ENCODE peak calls at places on chromosomes 13 and 19, in seven cellular contexts. L, U, T, N, S, J and C are unnamed samples.

GRCh38 chr13:20824762-20825161 is 51.0 kb upstream of the EEF1AKMT1 start:
- DNase-seq in T (no peak), L (no peak), U (no peak), S (no peak), N (peak; percentile 21), J (no peak), C (no peak)

GRCh38 chr19:1489463-1489971 is 633 bp downstream of the PCSK4 start:
- DNase-seq in L (no peak), S (no peak), J (no peak), U (peak; percentile 21), N (no peak), T (no peak), C (no peak)

GRCh38 chr19:32104465-32105235 is 240.8 kb upstream of the ZNF507 start:
- DNase-seq in T (no peak), S (no peak), J (no peak), N (no peak), L (no peak), U (no peak), C (no peak)

GRCh38 chr19:15184776-15185175 is 16.0 kb downstream of the NOTCH3 start:
- DNase-seq in L (no peak), S (no peak), J (no peak), T (no peak), U (no peak), N (no peak), C (no peak)

GRCh38 chr13:51324714-51325440 is 14.6 kb upstream of the SERPINE3 start:
- DNase-seq in T (no peak), U (no peak), N (no peak), L (no peak), J (no peak), S (no peak), C (peak; percentile 39)

GRCh38 chr13:113448885-113449692 is 4.2 kb downstream of the ADPRHL1 start:
- DNase-seq in J (peak; percentile 79), U (peak; percentile 89), T (peak; percentile 85), S (no peak), N (peak; percentile 93), L (no peak), C (no peak)

GRCh38 chr19:58033741-58034475 is at the start of gene ZSCAN1:
- DNase-seq in U (peak; percentile 90), T (peak; percentile 78), N (peak; percentile 63), S (peak; percentile 20), L (peak; percentile 93), J (peak; percentile 14), C (no peak)

GRCh38 chr13:54373211-54373610 is 1344.6 kb downstream of the OLFM4 start:
- DNase-seq in N (no peak), T (no peak), S (no peak), L (no peak), J (no peak), U (no peak), C (no peak)

GRCh38 chr19:17086129-17086528 is 10.6 kb downstream of the MYO9B start:
- DNase-seq in J (no peak), S (no peak), U (no peak), T (no peak), N (no peak), L (no peak), C (no peak)

GRCh38 chr13:77859450-77859849 is 59.2 kb downstream of the EDNRB start:
- DNase-seq in L (no peak), T (no peak), S (peak; percentile 93), J (peak; percentile 67), U (peak; percentile 11), N (peak; percentile 96), C (no peak)

GRCh38 chr13:102323505-102323904 is 78.3 kb downstream of the FGF14 start:
- DNase-seq in J (no peak), U (no peak), L (no peak), S (no peak), N (no peak), T (no peak), C (no peak)

GRCh38 chr19:50933640-50934039 is 19.2 kb downstream of the KLK5 start:
- DNase-seq in N (peak; percentile 54), S (no peak), L (no peak), U (no peak), J (peak; percentile 43), T (no peak), C (no peak)

GRCh38 chr19:50931023-50931422 is 19.8 kb upstream of the KLK4 start:
- DNase-seq in J (no peak), S (no peak), L (no peak), N (no peak), U (no peak), T (no peak), C (no peak)

GRCh38 chr19:50932018-50932689 is 20.7 kb downstream of the KLK5 start:
- DNase-seq in J (no peak), S (no peak), T (no peak), L (no peak), U (no peak), N (no peak), C (no peak)

GRCh38 chr19:50928841-50929240 is 17.6 kb upstream of the KLK4 start:
- DNase-seq in J (no peak), S (no peak), U (no peak), L (no peak), N (no peak), T (no peak), C (no peak)

GRCh38 chr19:50932690-50933083 is 20.2 kb downstream of the KLK5 start:
- DNase-seq in L (no peak), U (no peak), J (no peak), T (no peak), N (no peak), S (no peak), C (no peak)
- TF ChIP-seq CTCF in L (no peak), U (no peak), J (no peak), T (no peak), N (no peak), S (no peak), C (no peak)

GRCh38 chr19:36972594-36972993 is 56.5 kb downstream of the ZNF568 start:
- DNase-seq in J (no peak), L (no peak), N (no peak), T (no peak), S (no peak), U (no peak), C (no peak)

GRCh38 chr19:36973844-36974195 is 57.7 kb downstream of the ZNF568 start:
- DNase-seq in L (no peak), N (no peak), T (no peak), U (no peak), S (no peak), J (no peak), C (no peak)

DNA sequence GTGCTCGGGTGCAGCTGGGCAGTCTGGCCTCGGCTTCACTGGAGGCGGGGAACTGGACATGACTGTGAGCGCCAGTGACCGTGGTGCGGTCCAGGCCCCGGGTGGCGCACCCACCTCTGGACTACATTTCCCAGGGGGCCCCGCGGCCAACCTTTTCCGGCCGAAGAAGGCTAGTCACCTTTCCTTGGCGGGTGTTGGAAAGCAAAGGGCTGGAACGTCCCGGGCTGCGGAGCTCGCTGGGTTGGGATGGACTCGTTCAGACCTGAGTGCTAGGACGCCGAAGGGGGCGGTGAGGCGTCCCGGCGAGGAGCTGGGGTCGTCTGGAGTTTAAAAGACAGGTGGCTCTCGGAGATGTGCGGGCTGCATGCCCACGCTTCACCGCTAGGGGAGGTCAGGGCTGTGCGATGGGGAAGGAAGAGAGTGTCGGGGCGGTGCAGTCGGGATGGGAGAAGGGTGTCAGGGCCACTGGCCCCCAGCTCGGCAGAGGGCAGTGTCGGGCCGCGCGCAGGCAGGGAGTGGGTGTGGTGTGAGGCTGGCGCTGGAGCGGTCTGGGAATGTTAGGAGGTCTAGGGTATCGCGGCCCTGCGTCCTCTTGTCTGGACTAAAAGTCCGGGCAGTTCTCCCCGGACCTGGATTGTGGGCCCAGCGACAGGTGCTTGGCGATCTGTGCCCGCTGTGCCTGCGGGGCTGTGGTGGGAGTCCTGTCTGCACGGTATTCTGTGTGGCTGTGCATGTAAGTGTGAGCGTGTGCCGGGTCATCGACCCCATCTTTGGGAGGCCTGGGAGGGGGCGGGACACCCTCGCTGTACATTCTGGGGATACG is 57.1 kb downstream of the ZNF568 start:
- DNase-seq in U (peak; percentile 85), N (peak; percentile 72), L (peak; percentile 89), T (peak; percentile 92), S (peak; percentile 34), J (peak; percentile 61), C (peak; percentile 79)
- TF ChIP-seq CTCF in U (peak; percentile 81), N (peak; percentile 68), L (peak; percentile 97), T (peak; percentile 85), S (peak; percentile 87), J (peak; percentile 66), C (peak; percentile 31)

GRCh38 chr13:36030670-36031331 is 100.4 kb downstream of the DCLK1 start:
- DNase-seq in J (peak; percentile 95), T (no peak), N (peak; percentile 99), L (peak; percentile 16), S (peak; percentile 40), U (no peak), C (no peak)
- TF ChIP-seq CTCF in J (no peak), T (no peak), N (no peak), L (no peak), S (no peak), U (no peak), C (no peak)

GRCh38 chr19:46579286-46579944 is 21.7 kb upstream of the CALM3 start:
- DNase-seq in U (no peak), N (no peak), J (no peak), S (no peak), L (no peak), T (no peak), C (peak; percentile 47)
- TF ChIP-seq CTCF in U (no peak), N (no peak), J (no peak), S (peak; percentile 26), L (peak; percentile 18), T (peak; percentile 53), C (peak; percentile 24)

GRCh38 chr19:3302755-3303154 is 63.6 kb upstream of the NFIC start:
- DNase-seq in J (no peak), L (no peak), N (no peak), S (no peak), T (no peak), U (no peak), C (no peak)
- TF ChIP-seq CTCF in J (no peak), L (no peak), N (no peak), S (no peak), T (no peak), U (no peak), C (no peak)